ENCODE peak calls at places on chromosome 11, in nine cellular contexts. F is mesenchymal stem cell; U is heart right ventricle; K is endodermal cell; W is CD8-positive, alpha-beta T cell; G is body of pancreas; V is stomach; A is suprapubic skin; Q is AG04450. X is an unnamed sample.

GRCh38 chr11:122440783-122441701 is 214.5 kb upstream of the UBASH3B start:
- DNase-seq in F (peak), U (peak), K (peak), W (no peak), G (no peak), V (no peak), A (peak), Q (no peak), X (peak)

GRCh38 chr11:111305403-111305802 is 7.1 kb downstream of the POU2AF3 start:
- DNase-seq in F (no peak), U (no peak), K (no peak), W (no peak), G (no peak), V (no peak), A (no peak), Q (no peak), X (no peak)

GRCh38 chr11:77223797-77224196 is 77.7 kb downstream of the GDPD4 start:
- DNase-seq in F (no peak), U (no peak), K (no peak), W (no peak), G (no peak), V (peak), A (no peak), Q (no peak), X (no peak)

GRCh38 chr11:106644824-106645223 is 373.5 kb downstream of the GUCY1A2 start:
- DNase-seq in F (peak), U (no peak), K (no peak), W (no peak), G (no peak), V (no peak), A (no peak), Q (no peak), X (no peak)

GRCh38 chr11:102205805-102206204 is 95.6 kb downstream of the YAP1 start:
- DNase-seq in F (no peak), U (no peak), K (no peak), W (no peak), G (no peak), V (no peak), A (no peak), Q (no peak), X (no peak)

GRCh38 chr11:121881806-121882205 is 234.2 kb downstream of the BLID start:
- DNase-seq in F (peak), U (no peak), K (no peak), W (no peak), G (no peak), V (no peak), A (no peak), Q (peak), X (no peak)

GRCh38 chr11:75849917-75850316 is 34.9 kb downstream of the UVRAG start:
- DNase-seq in F (no peak), U (no peak), K (no peak), W (no peak), G (no peak), V (no peak), A (no peak), Q (no peak), X (no peak)

GRCh38 chr11:112881461-112881860 is 79.8 kb upstream of the NCAM1 start:
- DNase-seq in F (peak), U (peak), K (peak), W (no peak), G (peak), V (peak), A (peak), Q (no peak), X (peak)

GRCh38 chr11:68213135-68213515 is at the start of gene KMT5B:
- DNase-seq in F (peak), U (peak), K (peak), W (peak), G (peak), V (peak), A (no peak), Q (peak), X (peak)

GRCh38 chr11:112024178-112024777 is 930 bp upstream of the DLAT start:
- DNase-seq in F (no peak), U (no peak), K (no peak), W (no peak), G (no peak), V (no peak), A (no peak), Q (no peak), X (no peak)

GRCh38 chr11:46238078-46238966 is 39.1 kb upstream of the CREB3L1 start:
- DNase-seq in F (peak), U (peak), K (peak), W (peak), G (peak), V (peak), A (peak), Q (no peak), X (peak)

GRCh38 chr11:120375076-120375475 is 38.9 kb downstream of the ARHGEF12 start:
- DNase-seq in F (no peak), U (no peak), K (no peak), W (no peak), G (no peak), V (no peak), A (no peak), Q (no peak), X (no peak)

GRCh38 chr11:13984616-13985474 is 22.3 kb downstream of the SPON1 start:
- DNase-seq in F (peak), U (no peak), K (no peak), W (no peak), G (no peak), V (no peak), A (no peak), Q (peak), X (no peak)

GRCh38 chr11:73854680-73855079 is 22.0 kb downstream of the COA4 start:
- DNase-seq in F (peak), U (no peak), K (no peak), W (no peak), G (no peak), V (no peak), A (no peak), Q (no peak), X (no peak)

GRCh38 chr11:94151311-94151710 is 22.7 kb downstream of the PANX1 start:
- DNase-seq in F (peak), U (no peak), K (no peak), W (no peak), G (no peak), V (no peak), A (no peak), Q (no peak), X (no peak)

GRCh38 chr11:87366346-87366745 is 328.6 kb downstream of the TMEM135 start:
- DNase-seq in F (no peak), U (no peak), K (no peak), W (no peak), G (no peak), V (no peak), A (no peak), Q (no peak), X (no peak)

GRCh38 chr11:60985991-60986915 is 14.8 kb downstream of the CD6 start:
- DNase-seq in F (no peak), U (no peak), K (peak), W (peak), G (peak), V (peak), A (peak), Q (peak), X (no peak)

GRCh38 chr11:89184021-89184420 is 6.3 kb downstream of the TYR start:
- DNase-seq in F (no peak), U (no peak), K (no peak), W (no peak), G (no peak), V (no peak), A (no peak), Q (no peak), X (no peak)

GRCh38 chr11:57315491-57315890 is 9.3 kb downstream of the TNKS1BP1 start:
- DNase-seq in F (peak), U (no peak), K (peak), W (no peak), G (peak), V (no peak), A (no peak), Q (no peak), X (no peak)

GRCh38 chr11:115958089-115959000 is 454.1 kb upstream of the CADM1 start:
- DNase-seq in F (no peak), U (no peak), K (peak), W (no peak), G (no peak), V (no peak), A (no peak), Q (no peak), X (no peak)

GRCh38 chr11:68016904-68017817 is 7.0 kb downstream of the ALDH3B1 start:
- DNase-seq in F (no peak), U (no peak), K (no peak), W (no peak), G (no peak), V (no peak), A (no peak), Q (no peak), X (no peak)

GRCh38 chr11:103829596-103829995 is 206.8 kb upstream of the DDI1 start:
- DNase-seq in F (no peak), U (no peak), K (no peak), W (no peak), G (no peak), V (no peak), A (no peak), Q (no peak), X (no peak)

GRCh38 chr11:117424781-117425180 is 97.1 kb downstream of the CEP164 start:
- DNase-seq in F (peak), U (no peak), K (peak), W (no peak), G (no peak), V (no peak), A (no peak), Q (no peak), X (no peak)

GRCh38 chr11:101915811-101916291 is 471 bp downstream of the ANGPTL5 start:
- DNase-seq in F (peak), U (no peak), K (no peak), W (no peak), G (no peak), V (no peak), A (no peak), Q (no peak), X (no peak)

GRCh38 chr11:114622858-114623257 is 27.3 kb upstream of the NXPE4 start:
- DNase-seq in F (no peak), U (no peak), K (no peak), W (no peak), G (no peak), V (no peak), A (no peak), Q (no peak), X (no peak)

GRCh38 chr11:63535734-63536133 is 874 bp upstream of the PLAAT4 start:
- DNase-seq in F (no peak), U (no peak), K (no peak), W (peak), G (no peak), V (no peak), A (no peak), Q (no peak), X (no peak)

GRCh38 chr11:63534076-63534475 is 2.5 kb upstream of the PLAAT4 start:
- DNase-seq in F (no peak), U (no peak), K (no peak), W (no peak), G (no peak), V (no peak), A (no peak), Q (no peak), X (no peak)

GRCh38 chr11:63534895-63535461 is 1.6 kb upstream of the PLAAT4 start:
- DNase-seq in F (peak), U (no peak), K (no peak), W (no peak), G (no peak), V (no peak), A (no peak), Q (no peak), X (no peak)

GRCh38 chr11:63532150-63532549 is 4.5 kb upstream of the PLAAT4 start:
- DNase-seq in F (no peak), U (no peak), K (no peak), W (no peak), G (no peak), V (no peak), A (no peak), Q (no peak), X (no peak)

DNA sequence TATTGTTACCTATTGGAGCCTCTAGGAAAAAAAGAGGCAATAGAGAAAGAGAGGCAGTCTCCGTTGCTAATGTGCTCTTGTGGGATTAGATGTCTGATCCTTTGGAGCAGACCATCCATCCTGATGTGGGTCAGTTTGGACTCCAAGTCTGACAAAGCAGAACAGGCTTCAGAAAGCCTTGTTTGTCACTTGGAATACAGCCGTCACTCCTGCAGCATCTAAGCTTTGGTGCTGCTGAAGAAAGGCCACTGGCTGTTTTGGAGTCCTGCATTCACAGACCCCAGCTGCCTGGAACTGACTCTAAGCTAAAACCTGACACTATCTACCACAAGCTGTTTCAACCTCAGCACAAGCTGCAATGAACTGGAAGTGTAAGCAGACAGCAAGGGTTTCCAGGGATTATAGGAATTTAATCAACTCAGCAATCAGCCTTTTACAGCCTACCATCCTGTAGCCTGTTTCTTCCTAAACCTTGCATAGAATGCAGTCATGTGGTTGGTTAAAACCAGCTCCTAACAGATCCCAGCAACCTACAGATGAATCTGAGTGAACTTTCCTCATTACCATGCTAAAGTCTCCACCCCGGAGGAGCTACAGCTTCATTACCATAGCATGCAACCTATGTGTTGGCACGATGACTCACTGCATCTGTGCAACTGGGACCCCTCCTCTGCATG is 3.7 kb upstream of the PLAAT4 start:
- DNase-seq in F (no peak), U (no peak), K (no peak), W (no peak), G (no peak), V (no peak), A (no peak), Q (no peak), X (no peak)
- H3K27ac ChIP-seq in F (peak), U (no peak), K (no peak), W (no peak), G (no peak), V (no peak), A (no peak), Q (no peak), X (no peak)

GRCh38 chr11:131534611-131535010 is 164.2 kb downstream of the NTM start:
- DNase-seq in F (no peak), U (no peak), K (no peak), W (no peak), G (no peak), V (no peak), A (no peak), Q (no peak), X (no peak)
- H3K27ac ChIP-seq in F (no peak), U (no peak), K (no peak), W (no peak), G (no peak), V (no peak), A (no peak), Q (no peak), X (no peak)

GRCh38 chr11:7968686-7969085 is 3.4 kb upstream of the NLRP10 start:
- DNase-seq in F (no peak), U (no peak), K (no peak), W (no peak), G (no peak), V (no peak), A (no peak), Q (no peak), X (no peak)
- H3K27ac ChIP-seq in F (no peak), U (no peak), K (no peak), W (no peak), G (no peak), V (no peak), A (no peak), Q (no peak), X (no peak)

DNA sequence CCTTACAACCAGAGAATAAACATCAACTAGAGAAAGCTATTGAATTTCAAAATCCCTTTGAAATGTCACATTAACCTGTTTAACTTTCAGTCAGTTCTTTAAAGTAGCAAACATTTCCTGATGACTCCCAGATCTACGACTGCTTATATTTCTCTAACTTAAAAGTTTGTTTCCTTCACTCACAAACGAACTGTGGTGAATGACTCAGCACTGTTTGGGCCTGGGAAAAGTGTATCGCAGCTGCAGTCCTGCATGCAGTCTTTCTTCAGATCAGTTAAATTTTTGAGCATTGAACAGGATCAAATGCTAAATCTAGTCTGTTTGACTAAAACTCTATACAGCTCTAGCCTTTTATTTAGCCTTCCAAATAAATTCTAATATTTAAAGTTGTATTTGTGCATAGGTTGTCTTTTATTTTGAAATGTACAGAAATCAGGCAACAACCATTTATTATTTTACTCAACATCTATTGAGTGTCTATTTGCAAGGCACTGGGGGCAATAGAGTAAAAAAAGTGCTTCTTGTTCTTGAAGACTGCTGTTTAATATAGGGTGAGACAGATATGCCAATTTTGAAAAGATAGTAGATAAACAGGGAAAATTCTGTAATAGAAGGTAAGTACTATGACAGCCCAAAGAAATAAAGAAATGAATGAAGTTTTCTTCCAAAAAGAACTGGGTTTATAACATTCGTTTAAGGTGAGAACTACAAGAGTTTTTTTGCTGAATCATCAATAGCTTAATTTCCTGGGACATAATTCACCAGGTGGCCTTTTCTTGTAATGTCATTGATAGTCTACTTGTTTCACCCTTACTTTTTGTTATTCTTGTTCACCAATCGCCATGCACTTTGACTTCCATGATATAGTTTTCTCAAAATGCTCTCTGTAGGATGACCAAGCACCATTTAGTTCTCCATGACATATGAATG is 235.4 kb downstream of the METTL15 start:
- DNase-seq in F (peak), U (no peak), K (peak), W (no peak), G (peak), V (peak), A (no peak), Q (peak), X (no peak)
- H3K27ac ChIP-seq in F (peak), U (no peak), K (no peak), W (no peak), G (no peak), V (no peak), A (no peak), Q (no peak), X (no peak)

GRCh38 chr11:33291004-33291777 is 34.0 kb downstream of the HIPK3 start:
- DNase-seq in F (peak), U (no peak), K (no peak), W (no peak), G (no peak), V (no peak), A (no peak), Q (no peak), X (peak)
- H3K27ac ChIP-seq in F (no peak), U (peak), K (no peak), W (no peak), G (peak), V (no peak), A (no peak), Q (no peak), X (peak)

GRCh38 chr11:3831378-3832239 is 9.2 kb downstream of the RHOG start:
- DNase-seq in F (no peak), U (no peak), K (no peak), W (no peak), G (no peak), V (peak), A (no peak), Q (no peak), X (peak)
- H3K27ac ChIP-seq in F (no peak), U (peak), K (no peak), W (peak), G (no peak), V (peak), A (peak), Q (no peak), X (no peak)

GRCh38 chr11:1877211-1878133 is 14.2 kb downstream of the PRR33 start:
- DNase-seq in F (peak), U (peak), K (no peak), W (no peak), G (peak), V (peak), A (peak), Q (no peak), X (peak)
- H3K27ac ChIP-seq in F (peak), U (peak), K (no peak), W (no peak), G (no peak), V (peak), A (peak), Q (no peak), X (peak)

GRCh38 chr11:12088531-12088930 is 21.9 kb upstream of the MICAL2 start:
- DNase-seq in F (no peak), U (no peak), K (no peak), W (no peak), G (no peak), V (no peak), A (peak), Q (no peak), X (no peak)
- H3K27ac ChIP-seq in F (no peak), U (peak), K (no peak), W (no peak), G (no peak), V (no peak), A (peak), Q (peak), X (no peak)

GRCh38 chr11:1276061-1276790 is 33.2 kb downstream of the TOLLIP start:
- DNase-seq in F (no peak), U (peak), K (no peak), W (no peak), G (no peak), V (no peak), A (no peak), Q (no peak), X (no peak)
- H3K27ac ChIP-seq in F (no peak), U (peak), K (no peak), W (no peak), G (no peak), V (no peak), A (no peak), Q (no peak), X (no peak)

DNA sequence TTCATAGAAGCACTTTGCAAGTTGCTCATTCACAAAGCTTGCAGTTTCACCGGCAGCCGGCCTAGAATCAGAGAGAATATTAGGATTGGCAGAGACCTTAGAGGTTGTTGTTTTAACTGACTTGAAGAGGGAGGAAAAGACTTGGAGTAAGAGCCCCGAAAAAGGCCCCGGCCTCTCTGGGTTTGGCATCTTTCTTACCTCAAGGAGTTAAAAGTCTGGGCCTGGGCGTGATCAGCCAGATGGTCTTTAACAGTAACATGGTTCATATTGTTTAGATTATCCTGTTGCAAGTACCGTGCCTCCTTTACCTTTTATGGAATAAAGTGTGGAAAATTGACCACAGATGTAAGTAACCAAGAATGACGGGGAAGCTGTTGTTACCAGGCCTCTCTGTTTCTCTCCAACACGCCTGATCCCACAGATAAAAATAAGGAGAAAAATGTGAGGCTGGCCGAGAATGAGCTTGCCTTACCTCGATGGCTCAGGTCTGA is 56.2 kb downstream of the PARVA start:
- DNase-seq in F (peak), U (no peak), K (peak), W (no peak), G (no peak), V (no peak), A (no peak), Q (peak), X (no peak)
- H3K27ac ChIP-seq in F (peak), U (peak), K (no peak), W (no peak), G (no peak), V (peak), A (peak), Q (peak), X (peak)